ENCODE peak calls at places on chromosomes 5 and 9, in eight cellular contexts. O is sigmoid colon, K is heart right ventricle, M is PC-3, U is hepatocyte, H is mesendoderm, B is AG04450, T is IMR-90. X is an unnamed sample.

GRCh38 chr5:100840364-100840763 is 62.7 kb downstream of the ST8SIA4 start:
- DNase-seq in O (no peak), K (no peak), M (peak; percentile 87), U (no peak), H (peak; percentile 6), B (no peak), T (peak; percentile 35), X (no peak)

GRCh38 chr9:2125909-2126308 is 110.8 kb downstream of the SMARCA2 start:
- DNase-seq in O (no peak), K (no peak), M (no peak), U (no peak), H (no peak), B (no peak), T (peak; percentile 30), X (no peak)

GRCh38 chr5:149445739-149446369 is 66.8 kb upstream of the IL17B start:
- DNase-seq in O (peak; percentile 94), K (no peak), M (peak; percentile 93), U (peak; percentile 85), H (peak; percentile 85), B (peak; percentile 88), T (peak; percentile 99), X (no peak)

GRCh38 chr5:147690595-147690994 is 91.9 kb downstream of the JAKMIP2 start:
- DNase-seq in O (no peak), K (no peak), M (peak; percentile 90), U (peak; percentile 63), H (peak; percentile 79), B (no peak), T (peak; percentile 1), X (no peak)

GRCh38 chr9:117164512-117164911 is 250.3 kb downstream of the ASTN2 start:
- DNase-seq in O (no peak), K (no peak), M (no peak), U (no peak), H (peak; percentile 54), B (no peak), T (no peak), X (no peak)

GRCh38 chr9:91241909-91242308 is 119.8 kb downstream of the AUH start:
- DNase-seq in O (no peak), K (no peak), M (no peak), U (no peak), H (no peak), B (no peak), T (peak; percentile 12), X (no peak)

GRCh38 chr5:38420691-38421395 is 135.6 kb downstream of the LIFR start:
- DNase-seq in O (peak; percentile 69), K (peak; percentile 53), M (peak; percentile 83), U (peak; percentile 75), H (peak; percentile 72), B (peak; percentile 29), T (peak; percentile 69), X (peak; percentile 42)

GRCh38 chr5:172830876-172831662 is 3.0 kb upstream of the ERGIC1 start:
- DNase-seq in O (no peak), K (no peak), M (peak; percentile 48), U (no peak), H (no peak), B (peak; percentile 74), T (peak; percentile 99), X (no peak)

GRCh38 chr9:38066167-38066906 is 2.7 kb downstream of the SHB start:
- DNase-seq in O (peak; percentile 60), K (no peak), M (peak; percentile 22), U (peak; percentile 53), H (peak; percentile 72), B (no peak), T (no peak), X (no peak)

GRCh38 chr5:9188131-9188530 is 357.7 kb downstream of the SEMA5A start:
- DNase-seq in O (no peak), K (no peak), M (peak; percentile 61), U (no peak), H (peak; percentile 10), B (peak; percentile 58), T (peak; percentile 96), X (no peak)

GRCh38 chr9:113603773-113604172 is 140.2 kb downstream of the RGS3 start:
- DNase-seq in O (no peak), K (no peak), M (no peak), U (no peak), H (no peak), B (no peak), T (no peak), X (no peak)

GRCh38 chr5:173159256-173159655 is 14.9 kb downstream of the BNIP1 start:
- DNase-seq in O (no peak), K (no peak), M (no peak), U (no peak), H (no peak), B (no peak), T (no peak), X (no peak)

GRCh38 chr9:134630393-134630790 is 11.2 kb upstream of the COL5A1 start:
- DNase-seq in O (peak; percentile 46), K (no peak), M (no peak), U (no peak), H (no peak), B (no peak), T (no peak), X (peak; percentile 11)

GRCh38 chr9:134632329-134632728 is 9.3 kb upstream of the COL5A1 start:
- DNase-seq in O (peak; percentile 32), K (no peak), M (no peak), U (no peak), H (no peak), B (no peak), T (no peak), X (peak; percentile 4)

GRCh38 chr9:134630861-134631260 is 10.7 kb upstream of the COL5A1 start:
- DNase-seq in O (peak; percentile 33), K (no peak), M (no peak), U (no peak), H (no peak), B (no peak), T (no peak), X (no peak)

GRCh38 chr9:134633362-134634142 is 8.1 kb upstream of the COL5A1 start:
- DNase-seq in O (peak; percentile 58), K (no peak), M (no peak), U (no peak), H (no peak), B (no peak), T (no peak), X (peak; percentile 6)

GRCh38 chr9:134631881-134632280 is 9.7 kb upstream of the COL5A1 start:
- DNase-seq in O (no peak), K (no peak), M (no peak), U (no peak), H (no peak), B (no peak), T (no peak), X (no peak)
- H3K27me3 ChIP-seq in O (no peaks in the 10 kb centered on the region), K (peaks cover 3% of the 10 kb centered on the region), M (no peaks in the 10 kb centered on the region), U (no peaks in the 10 kb centered on the region), H (no peaks in the 10 kb centered on the region), B (no peaks in the 10 kb centered on the region), T (no peaks in the 10 kb centered on the region), X (peaks cover 29% of the 10 kb centered on the region)

DNA sequence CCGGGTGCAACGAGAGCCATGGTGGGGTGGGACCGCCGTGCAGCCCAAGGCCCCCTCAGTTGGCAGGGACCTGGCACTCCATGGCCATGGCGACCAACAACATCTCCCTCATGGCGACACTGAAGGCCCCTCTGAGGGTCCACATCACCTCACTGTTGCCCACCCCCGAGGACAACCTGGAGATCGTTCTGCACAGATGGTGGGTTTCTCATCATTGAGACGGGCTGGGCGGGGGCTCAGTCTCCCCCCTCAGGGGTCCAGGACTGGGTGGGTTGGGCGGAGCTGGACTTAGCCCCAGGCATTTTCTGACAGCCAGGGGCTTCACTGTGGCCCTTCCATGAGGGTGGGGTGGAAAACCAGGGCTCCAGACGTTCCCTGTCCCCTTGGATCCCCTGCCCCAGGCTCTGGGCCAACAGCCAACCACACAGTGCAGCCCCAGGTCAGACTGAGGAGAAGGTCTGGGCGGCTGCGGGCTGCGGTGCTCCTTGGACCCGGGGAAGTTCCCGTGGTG is 734 bp downstream of the PAEP start:
- DNase-seq in O (no peak), K (no peak), M (no peak), U (no peak), H (no peak), B (no peak), T (no peak), X (no peak)
- H3K27me3 ChIP-seq in O (no peaks in the 10 kb centered on the region), K (peaks cover 21% of the 10 kb centered on the region), M (no peaks in the 10 kb centered on the region), U (no peaks in the 10 kb centered on the region), H (no peaks in the 10 kb centered on the region), B (no peaks in the 10 kb centered on the region), T (no peaks in the 10 kb centered on the region), X (peaks cover 75% of the 10 kb centered on the region)

GRCh38 chr9:95592931-95593330 is 76.2 kb upstream of the PTCH1 start:
- DNase-seq in O (no peak), K (no peak), M (no peak), U (no peak), H (no peak), B (no peak), T (no peak), X (no peak)

GRCh38 chr9:95585824-95586223 is 69.1 kb upstream of the PTCH1 start:
- DNase-seq in O (no peak), K (no peak), M (no peak), U (no peak), H (no peak), B (no peak), T (no peak), X (no peak)

GRCh38 chr9:95584176-95584575 is 67.4 kb upstream of the PTCH1 start:
- DNase-seq in O (no peak), K (no peak), M (no peak), U (peak; percentile 20), H (no peak), B (no peak), T (no peak), X (no peak)

GRCh38 chr9:95587071-95587964 is 70.5 kb upstream of the PTCH1 start:
- DNase-seq in O (no peak), K (no peak), M (no peak), U (no peak), H (no peak), B (no peak), T (no peak), X (no peak)

DNA sequence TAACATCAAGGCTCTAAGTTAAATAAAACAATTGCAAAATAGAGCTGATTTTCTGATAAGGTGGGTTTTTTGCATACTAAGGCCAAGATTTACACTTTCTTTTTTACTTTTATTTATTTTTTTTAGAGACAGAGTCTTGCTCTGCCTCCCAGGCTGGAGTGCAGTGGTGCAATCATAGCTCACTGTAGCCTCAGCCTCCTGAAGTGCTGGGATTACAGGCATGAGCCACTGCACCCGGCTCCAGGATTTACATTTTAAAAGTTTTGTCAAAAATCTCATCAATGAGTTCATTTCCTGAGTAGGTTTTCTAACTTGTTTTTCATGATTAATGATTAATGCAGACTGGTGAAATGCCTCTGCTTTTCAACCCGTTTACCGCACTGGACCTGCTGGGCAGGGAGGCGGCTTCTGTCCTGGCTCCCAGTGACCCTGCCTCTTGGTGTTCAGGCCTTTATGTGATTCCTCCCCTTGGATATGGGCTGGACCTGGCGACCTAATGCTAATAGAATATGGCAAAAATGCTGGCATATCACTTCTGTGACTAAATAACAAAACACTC is 72.0 kb upstream of the PTCH1 start:
- DNase-seq in O (no peak), K (no peak), M (no peak), U (no peak), H (no peak), B (no peak), T (no peak), X (no peak)
- H3K27me3 ChIP-seq in O (no peaks in the 10 kb centered on the region), K (peaks cover 4% of the 10 kb centered on the region), M (peaks cover 31% of the 10 kb centered on the region), U (no peaks in the 10 kb centered on the region), H (no peaks in the 10 kb centered on the region), B (peaks cover 37% of the 10 kb centered on the region), T (peaks cover 15% of the 10 kb centered on the region), X (peaks cover 5% of the 10 kb centered on the region)

DNA sequence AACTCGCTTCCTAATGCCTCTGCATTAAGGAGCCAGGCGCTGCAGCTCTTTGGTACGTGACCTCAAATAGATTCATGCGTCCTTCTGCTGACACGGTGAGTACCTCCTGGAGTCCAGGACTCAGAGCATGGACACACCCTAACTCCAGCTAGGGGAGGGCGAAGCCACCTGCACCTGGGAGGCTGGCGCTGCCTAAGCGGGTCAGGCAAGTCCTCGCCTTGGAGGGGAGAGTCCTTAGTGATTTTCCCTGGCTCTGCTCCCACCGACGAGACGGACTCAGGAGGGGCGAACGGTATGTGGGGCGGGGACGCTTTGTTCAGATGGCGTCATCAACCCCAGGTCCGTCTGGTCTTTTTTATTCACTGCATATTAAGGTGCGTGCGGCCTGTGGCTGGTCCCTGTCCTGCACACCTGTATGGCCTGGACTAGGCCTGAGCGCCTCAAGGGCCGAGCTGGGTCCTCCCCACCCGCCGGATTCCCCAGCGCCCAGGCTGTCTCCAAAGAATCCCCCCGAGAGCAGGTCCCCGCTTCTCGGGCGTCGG is 50.3 kb downstream of the NSUN2 start:
- DNase-seq in O (no peak), K (no peak), M (no peak), U (no peak), H (no peak), B (no peak), T (no peak), X (no peak)
- H3K27me3 ChIP-seq in O (no peaks in the 10 kb centered on the region), K (peaks cover 38% of the 10 kb centered on the region), M (peaks cover 54% of the 10 kb centered on the region), U (peaks cover 57% of the 10 kb centered on the region), H (peaks cover 4% of the 10 kb centered on the region), B (peaks cover 37% of the 10 kb centered on the region), T (peaks cover 51% of the 10 kb centered on the region), X (peaks cover 62% of the 10 kb centered on the region)